ENCODE peak calls at places on chromosomes 3 and 15, in eight cellular contexts. Y, Q, B, R, Z, P, K and V are unnamed samples.

GRCh38 chr15:67196672-67197363 is 57.6 kb downstream of the AAGAB start:
- DNase-seq in Q (peak), R (no peak), Z (peak), K (no peak), Y (peak), P (peak), B (no peak), V (peak)

GRCh38 chr15:25181290-25182097 is 226.7 kb downstream of the SNRPN start:
- DNase-seq in K (peak), Z (no peak), Q (no peak), R (no peak), B (no peak), P (no peak), Y (no peak), V (no peak)

GRCh38 chr15:70833897-70834765 is 19.8 kb downstream of the LARP6 start:
- DNase-seq in Z (peak), K (no peak), B (no peak), Q (peak), Y (peak), P (peak), R (peak), V (peak)

GRCh38 chr15:29952245-29952644 is 130.0 kb upstream of the TJP1 start:
- DNase-seq in B (no peak), Q (no peak), K (no peak), P (peak), Y (no peak), R (no peak), Z (no peak), V (no peak)

GRCh38 chr3:71961891-71962290 is 176.9 kb upstream of the PROK2 start:
- DNase-seq in K (no peak), Q (no peak), B (no peak), Y (no peak), P (no peak), R (no peak), Z (no peak), V (peak)

GRCh38 chr3:11509175-11510000 is 134.3 kb downstream of the VGLL4 start:
- DNase-seq in R (no peak), Z (peak), B (peak), K (peak), P (no peak), Q (peak), Y (peak), V (peak)

GRCh38 chr3:164737174-164737573 is 341.1 kb downstream of the SI start:
- DNase-seq in B (no peak), Q (no peak), Z (no peak), K (no peak), Y (no peak), P (no peak), R (no peak), V (no peak)

GRCh38 chr3:177181418-177181817 is 15.9 kb downstream of the TBL1XR1 start:
- DNase-seq in B (no peak), R (no peak), P (no peak), Q (no peak), K (no peak), Y (no peak), Z (no peak), V (no peak)

GRCh38 chr3:138861755-138862333 is 27.1 kb upstream of the PIK3CB start:
- DNase-seq in P (peak), K (no peak), R (peak), Z (peak), B (no peak), Q (peak), Y (peak), V (peak)

GRCh38 chr3:58071480-58071971 is 63.3 kb downstream of the FLNB start:
- DNase-seq in Q (no peak), K (no peak), Y (no peak), Z (no peak), P (no peak), R (no peak), B (no peak), V (no peak)

GRCh38 chr3:53821631-53822068 is 24.6 kb downstream of the CHDH start:
- DNase-seq in B (peak), R (no peak), Y (peak), P (no peak), Q (no peak), K (no peak), Z (peak), V (no peak)

GRCh38 chr3:155232605-155233004 is 60.9 kb downstream of the STRIT1 start:
- DNase-seq in Y (peak), R (peak), K (peak), Z (peak), Q (peak), P (peak), B (no peak), V (peak)

GRCh38 chr15:48800811-48801460 is 9.9 kb downstream of the CEP152 start:
- DNase-seq in Q (peak), Y (peak), R (no peak), B (no peak), K (no peak), P (peak), Z (peak), V (peak)
- TF ChIP-seq CTCF in Q (peak), Y (peak), R (peak), B (peak), K (peak), P (peak), Z (peak), V (peak)

DNA sequence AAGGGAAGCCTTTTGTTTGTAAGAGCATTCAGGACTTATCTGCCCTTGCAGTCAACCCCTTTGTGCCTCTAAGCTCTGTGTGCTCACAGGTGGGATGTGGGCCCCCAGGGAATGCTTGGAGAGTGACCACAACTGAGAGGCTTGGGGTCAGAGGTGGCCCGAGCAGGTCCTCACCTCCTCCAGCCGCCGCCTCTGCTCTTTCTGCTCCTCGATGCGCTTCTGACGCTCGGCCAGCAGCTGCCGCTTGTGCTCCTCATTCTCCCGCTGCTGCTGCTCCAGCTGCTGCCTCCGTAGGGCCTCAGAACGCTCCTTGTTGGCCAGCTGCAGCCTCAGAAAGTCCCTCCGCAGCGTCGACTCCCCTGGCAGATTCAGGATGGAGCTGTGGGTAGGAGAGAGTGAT is 130.8 kb upstream of the SLC2A2 start:
- DNase-seq in Q (no peak), Y (no peak), Z (peak), R (no peak), B (no peak), P (no peak), K (no peak), V (peak)
- TF ChIP-seq CTCF in Q (no peak), Y (no peak), Z (no peak), R (no peak), B (no peak), P (no peak), K (no peak), V (no peak)

GRCh38 chr3:13416002-13416793 is 3.9 kb downstream of the NUP210 start:
- DNase-seq in P (no peak), R (no peak), Y (no peak), B (no peak), K (no peak), Z (no peak), Q (no peak), V (no peak)
- TF ChIP-seq CTCF in P (no peak), R (peak), Y (no peak), B (no peak), K (no peak), Z (no peak), Q (no peak), V (no peak)

DNA sequence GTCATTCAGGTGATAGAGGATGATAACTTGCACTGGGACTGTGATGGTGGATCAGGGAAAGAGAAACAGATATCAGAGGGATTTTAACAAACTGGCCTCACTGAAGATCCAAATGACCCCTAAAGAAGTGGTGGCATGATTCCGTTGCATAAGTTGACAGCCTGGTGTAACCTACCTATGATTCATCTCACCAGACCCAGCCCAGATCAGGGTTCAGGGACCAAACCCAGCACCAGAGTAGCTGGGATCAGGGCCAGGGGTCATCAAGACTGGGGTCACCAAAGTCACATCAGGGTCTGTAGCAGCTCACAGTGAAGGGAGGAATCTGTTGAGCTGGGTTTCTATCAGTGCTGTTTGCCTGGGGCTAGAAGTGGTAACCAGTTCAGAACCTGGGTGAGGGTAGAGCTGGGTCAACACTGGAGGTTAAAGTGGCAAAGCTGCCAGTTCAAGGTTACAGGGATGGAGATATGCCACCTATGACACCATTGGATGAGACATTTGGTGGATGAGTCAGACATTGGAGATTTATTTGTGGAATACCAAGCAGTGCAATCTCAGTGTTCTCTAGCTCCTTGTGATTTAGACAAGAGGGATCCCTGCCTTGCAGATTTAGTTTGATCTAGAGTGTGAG is 35.9 kb downstream of the CASR start:
- DNase-seq in R (no peak), Q (no peak), P (no peak), K (no peak), B (no peak), Y (no peak), Z (no peak), V (no peak)
- TF ChIP-seq CTCF in R (no peak), Q (no peak), P (no peak), K (no peak), B (no peak), Y (no peak), Z (no peak), V (no peak)

GRCh38 chr15:42490743-42491539 is at the start of gene ZNF106:
- DNase-seq in Z (peak), P (peak), B (peak), R (peak), Q (peak), K (peak), Y (peak), V (peak)
- TF ChIP-seq CTCF in Z (no peak), P (no peak), B (no peak), R (no peak), Q (peak), K (no peak), Y (peak), V (no peak)

GRCh38 chr3:75176886-75177285 is 487.2 kb upstream of the FRG2C start:
- DNase-seq in P (no peak), Q (no peak), Y (no peak), R (no peak), K (no peak), B (no peak), Z (no peak), V (no peak)

GRCh38 chr3:75171632-75172230 is 492.4 kb upstream of the FRG2C start:
- DNase-seq in B (no peak), Z (peak), K (no peak), P (peak), Y (peak), Q (peak), R (no peak), V (peak)
- TF ChIP-seq CTCF in B (no peak), Z (peak), K (peak), P (peak), Y (peak), Q (peak), R (peak), V (peak)

GRCh38 chr15:78551902-78552301 is 11.7 kb downstream of the PSMA4 start:
- DNase-seq in Z (no peak), Y (no peak), P (no peak), R (no peak), B (no peak), K (no peak), Q (no peak), V (no peak)
- TF ChIP-seq CTCF in Z (no peak), Y (no peak), P (no peak), R (no peak), B (no peak), K (no peak), Q (no peak), V (no peak)